ENCODE peak calls at places on chromosome 20, in five cellular contexts. O, S, K, N and M are unnamed samples.

GRCh38 chr20:23365390-23366165 is 3.6 kb downstream of the GZF1 start:
- DNase-seq in O (no peak), S (no peak), K (no peak), N (no peak), M (no peak)

GRCh38 chr20:39853664-39854063 is 835.4 kb downstream of the MAFB start:
- DNase-seq in O (peak; percentile 18), S (no peak), K (no peak), N (no peak), M (no peak)

GRCh38 chr20:49446808-49447207 is 35.7 kb downstream of the KCNB1 start:
- DNase-seq in O (no peak), S (peak; percentile 55), K (no peak), N (peak; percentile 91), M (no peak)

GRCh38 chr20:41407617-41408016 is 41.0 kb upstream of the EMILIN3 start:
- DNase-seq in O (no peak), S (no peak), K (no peak), N (no peak), M (peak; percentile 46)

GRCh38 chr20:21518292-21518991 is 4.6 kb upstream of the NKX2-2 start:
- DNase-seq in O (peak; percentile 57), S (peak; percentile 10), K (no peak), N (no peak), M (no peak)

GRCh38 chr20:11448554-11448953 is 469.1 kb upstream of the BTBD3 start:
- DNase-seq in O (no peak), S (no peak), K (no peak), N (no peak), M (no peak)

GRCh38 chr20:24781061-24781980 is 167.7 kb upstream of the CST7 start:
- DNase-seq in O (no peak), S (peak; percentile 55), K (peak; percentile 29), N (peak; percentile 56), M (no peak)

GRCh38 chr20:34583524-34583923 is 25.0 kb downstream of the MAP1LC3A start:
- DNase-seq in O (no peak), S (no peak), K (no peak), N (no peak), M (no peak)

GRCh38 chr20:10572853-10573252 is 100.9 kb downstream of the JAG1 start:
- DNase-seq in O (no peak), S (no peak), K (no peak), N (no peak), M (no peak)

GRCh38 chr20:14711681-14712080 is 374.3 kb upstream of the FLRT3 start:
- DNase-seq in O (no peak), S (no peak), K (no peak), N (no peak), M (no peak)

GRCh38 chr20:49252556-49253350 is 25.1 kb downstream of the ZNFX1 start:
- DNase-seq in O (no peak), S (no peak), K (no peak), N (no peak), M (no peak)

GRCh38 chr20:50320910-50321796 is 130.5 kb downstream of the CEBPB start:
- DNase-seq in O (no peak), S (no peak), K (peak; percentile 28), N (peak; percentile 92), M (no peak)

GRCh38 chr20:32206383-32207210 is 946 bp downstream of the PLAGL2 start:
- DNase-seq in O (no peak), S (peak; percentile 34), K (no peak), N (no peak), M (no peak)

GRCh38 chr20:8424010-8424409 is 291.9 kb downstream of the PLCB1 start:
- DNase-seq in O (no peak), S (no peak), K (no peak), N (no peak), M (no peak)

GRCh38 chr20:25195962-25196700 is 619 bp downstream of the ENTPD6 start:
- DNase-seq in O (peak; percentile 44), S (no peak), K (peak; percentile 18), N (no peak), M (no peak)

GRCh38 chr20:47610247-47610944 is 108.7 kb downstream of the NCOA3 start:
- DNase-seq in O (peak; percentile 57), S (peak; percentile 16), K (peak; percentile 56), N (no peak), M (no peak)

GRCh38 chr20:43840382-43841070 is 74.1 kb upstream of the TOX2 start:
- DNase-seq in O (peak; percentile 72), S (no peak), K (peak; percentile 79), N (no peak), M (no peak)

GRCh38 chr20:408843-409696 is 971 bp downstream of the RBCK1 start:
- DNase-seq in O (peak; percentile 52), S (no peak), K (peak; percentile 58), N (no peak), M (no peak)

GRCh38 chr20:20720158-20720557 is 7.7 kb upstream of the RALGAPA2 start:
- DNase-seq in O (no peak), S (no peak), K (no peak), N (no peak), M (no peak)

GRCh38 chr20:45968081-45968671 is 3.8 kb downstream of the ZNF335 start:
- DNase-seq in O (no peak), S (no peak), K (no peak), N (no peak), M (no peak)

GRCh38 chr20:38139156-38139912 is 25.7 kb downstream of the TGM2 start:
- DNase-seq in O (no peak), S (no peak), K (no peak), N (no peak), M (no peak)

GRCh38 chr20:8423482-8423881 is 291.4 kb downstream of the PLCB1 start:
- DNase-seq in O (no peak), S (no peak), K (no peak), N (no peak), M (no peak)

GRCh38 chr20:41367393-41367695 is 726 bp upstream of the EMILIN3 start:
- DNase-seq in O (no peak), S (no peak), K (no peak), N (no peak), M (no peak)

GRCh38 chr20:23744726-23745646 is 5.7 kb downstream of the CST1 start:
- DNase-seq in O (no peak), S (no peak), K (no peak), N (no peak), M (no peak)